ENCODE peak calls at places on chromosomes 5 and 9, in four cellular contexts. X is HFFc6, H is endothelial cell, U is fibroblast of lung. L is an unnamed sample.

GRCh38 chr5:176413255-176413565 is 3.1 kb downstream of the CLTB start:
- DNase-seq in X (peak), H (no peak), U (peak), L (no peak)

GRCh38 chr9:117828466-117828865 is 124.3 kb downstream of the TLR4 start:
- DNase-seq in X (no peak), H (no peak), U (no peak), L (no peak)

GRCh38 chr5:1772634-1773033 is 27.0 kb downstream of the MRPL36 start:
- DNase-seq in X (peak), H (no peak), U (peak), L (no peak)

GRCh38 chr5:177132504-177133118 is 962 bp upstream of the NSD1 start:
- DNase-seq in X (no peak), H (peak), U (peak), L (no peak)

GRCh38 chr5:145324101-145324500 is 511.0 kb downstream of the PRELID2 start:
- DNase-seq in X (peak), H (no peak), U (no peak), L (no peak)

GRCh38 chr5:131221888-131222287 is 42.0 kb upstream of the CDC42SE2 start:
- DNase-seq in X (peak), H (no peak), U (peak), L (no peak)

GRCh38 chr9:111037744-111038335 is 430 bp downstream of the LPAR1 start:
- DNase-seq in X (no peak), H (peak), U (peak), L (peak)

GRCh38 chr5:32138839-32139493 is 35.2 kb downstream of the GOLPH3 start:
- DNase-seq in X (no peak), H (no peak), U (no peak), L (no peak)

GRCh38 chr9:23674016-23674585 is 151.9 kb downstream of the ELAVL2 start:
- DNase-seq in X (no peak), H (no peak), U (no peak), L (no peak)

GRCh38 chr9:84604223-84604622 is 65.3 kb upstream of the NTRK2 start:
- DNase-seq in X (no peak), H (no peak), U (no peak), L (no peak)

GRCh38 chr9:84597131-84597530 is 72.4 kb upstream of the NTRK2 start:
- DNase-seq in X (no peak), H (no peak), U (no peak), L (no peak)

DNA sequence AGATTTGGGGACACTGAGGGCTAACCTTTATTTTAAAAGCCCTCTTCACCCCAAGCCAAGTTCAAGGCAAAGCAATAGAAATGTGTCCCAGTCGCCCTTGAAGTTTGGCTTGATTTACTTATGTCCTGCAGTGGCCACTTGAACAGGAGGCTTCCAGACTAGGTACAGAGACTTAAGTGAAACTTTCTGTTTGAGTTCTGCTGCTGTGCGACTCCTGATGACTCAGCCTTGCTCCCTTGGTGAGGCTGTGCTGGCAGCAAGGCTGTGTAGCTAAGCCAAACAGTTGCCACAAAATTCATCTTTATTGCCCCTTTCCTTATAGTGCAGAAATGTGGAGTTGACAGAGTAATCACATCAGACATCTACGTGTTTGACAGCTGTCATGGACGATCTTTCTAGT is 68.8 kb upstream of the NTRK2 start:
- DNase-seq in X (no peak), H (no peak), U (no peak), L (peak)
- TF ChIP-seq CTCF in X (no peak), H (no peak), U (no peak), L (no peak)

GRCh38 chr5:141100243-141100805 is at the start of gene PCDHB3:
- DNase-seq in X (peak), H (peak), U (peak), L (peak)
- TF ChIP-seq CTCF in X (peak), H (peak), U (peak), L (no peak)

DNA sequence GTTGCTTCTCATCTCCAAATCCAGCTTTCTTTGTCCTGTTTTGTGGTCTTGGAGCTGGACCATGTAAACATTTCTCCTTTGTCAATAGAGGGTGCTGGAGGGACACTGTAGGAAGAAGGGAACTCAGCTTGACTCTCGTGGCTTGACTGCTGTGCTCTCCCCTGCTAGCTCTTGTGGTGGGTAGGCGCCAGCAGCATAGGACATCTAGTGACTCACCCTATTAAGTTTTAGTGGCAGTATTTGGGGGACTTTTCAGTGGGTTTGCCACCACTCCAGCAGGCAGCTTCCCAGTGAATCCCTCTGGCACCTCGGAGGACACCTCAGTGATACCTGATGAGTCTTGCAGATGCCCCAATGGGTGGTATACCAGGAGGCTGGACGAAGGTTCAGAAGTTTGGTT is 97.8 kb downstream of the TSSK1B start:
- DNase-seq in X (peak), H (peak), U (peak), L (peak)
- TF ChIP-seq CTCF in X (peak), H (no peak), U (peak), L (peak)

DNA sequence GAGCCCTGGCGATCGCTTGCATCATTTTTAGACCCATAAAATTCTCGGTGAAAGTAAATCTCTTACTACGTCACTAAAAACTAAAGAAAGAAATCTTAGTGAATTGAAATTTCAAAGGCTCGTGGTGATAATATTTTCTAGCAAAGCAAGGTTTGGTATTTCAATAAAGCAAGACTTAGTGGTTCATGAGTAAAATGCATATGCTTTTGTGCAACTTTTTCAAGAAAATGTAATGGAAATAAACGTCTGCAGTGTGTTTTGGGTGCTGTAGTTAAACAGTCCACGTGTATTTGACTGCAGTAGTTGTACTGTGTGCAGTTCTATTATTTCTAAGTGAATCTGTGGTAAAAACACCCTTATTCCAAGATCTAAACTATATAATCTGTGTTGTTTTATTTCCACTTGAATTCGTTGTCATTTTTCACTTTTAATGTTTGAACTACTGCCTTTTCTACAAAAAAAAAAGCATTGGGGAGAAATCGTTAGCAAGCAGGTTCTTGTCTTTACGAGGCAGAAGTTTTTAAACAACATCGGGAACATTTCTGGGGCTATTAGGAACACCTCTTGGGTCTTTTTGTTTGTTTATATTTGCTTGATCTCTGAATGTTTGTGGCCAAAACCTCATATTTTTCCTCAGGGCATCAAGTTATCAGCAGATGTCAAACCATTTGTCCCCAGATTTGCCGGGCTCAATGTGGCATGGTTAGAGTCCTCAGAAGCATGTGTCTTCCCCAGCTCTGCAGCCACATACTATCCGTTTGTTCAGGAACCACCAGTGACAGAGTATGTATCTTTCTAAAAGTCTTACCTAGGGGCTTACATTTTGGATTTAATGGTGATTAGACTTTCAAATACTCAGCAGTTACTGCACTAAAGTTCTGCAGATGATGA is 960 bp downstream of the SECISBP2 start:
- DNase-seq in X (no peak), H (no peak), U (no peak), L (no peak)
- TF ChIP-seq CTCF in X (peak), H (no peak), U (no peak), L (peak)

DNA sequence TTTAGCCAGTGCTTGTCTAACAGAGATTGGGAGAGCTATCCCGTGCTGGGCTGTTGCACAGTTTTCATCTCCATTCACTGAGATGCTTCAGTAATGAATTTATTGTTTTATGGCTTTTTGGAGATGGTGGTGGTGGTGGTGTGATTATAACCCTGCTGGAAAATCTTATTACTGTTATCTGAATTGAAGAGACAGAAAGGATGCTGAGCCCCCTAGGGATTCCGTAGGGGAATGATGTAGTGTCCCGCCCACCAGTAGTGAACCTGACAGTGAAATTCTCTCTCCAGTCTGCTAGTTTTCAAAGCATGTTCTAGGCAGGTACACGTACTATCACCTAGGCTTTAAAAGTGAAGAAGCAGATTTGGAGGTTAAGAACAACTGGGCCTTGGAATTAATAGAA is 1.9 kb downstream of the RAI14 start:
- DNase-seq in X (no peak), H (no peak), U (no peak), L (no peak)
- TF ChIP-seq CTCF in X (peak), H (no peak), U (peak), L (no peak)

DNA sequence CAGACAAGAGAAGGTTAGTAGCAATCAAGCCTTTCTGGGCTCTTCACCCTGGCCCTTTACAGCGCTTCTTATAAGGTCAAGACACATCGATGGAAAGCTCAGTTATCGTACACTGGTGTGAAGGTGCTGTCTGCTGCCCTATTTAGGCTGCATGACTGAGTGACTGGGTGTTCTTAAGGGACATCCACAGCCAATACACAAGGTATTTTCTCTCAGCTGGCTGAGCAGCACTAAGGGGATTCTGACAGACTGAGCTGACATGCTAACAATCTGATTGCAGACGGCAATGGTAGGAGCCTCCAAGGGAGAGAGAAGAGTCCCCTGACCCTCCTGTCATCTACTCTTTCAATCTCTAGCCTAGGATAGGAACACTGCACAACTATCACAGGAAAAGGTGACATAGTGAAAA is 577.9 kb downstream of the ISL1 start:
- DNase-seq in X (no peak), H (no peak), U (no peak), L (no peak)
- TF ChIP-seq CTCF in X (peak), H (no peak), U (no peak), L (no peak)

L was measured in Calu3.